ENCODE peak calls at places on chromosomes 2 and 18, in five cellular contexts. One of them, this sample, is unnamed.

GRCh38 chr2:205139822-205140612 is 542.3 kb upstream of the NRP2 start:
- DNase-seq in PC-3: no peak
- DNase-seq in colonic mucosa: no peak
- DNase-seq in foreskin fibroblast: no peak
- DNase-seq in A549: no peak
- DNase-seq in this sample: no peak

GRCh38 chr18:73407506-73407905 is 539.7 kb upstream of the NETO1 start:
- DNase-seq in A549: no peak
- DNase-seq in PC-3: no peak
- DNase-seq in colonic mucosa: no peak
- DNase-seq in foreskin fibroblast: peak
- DNase-seq in this sample: no peak

GRCh38 chr2:69134546-69134945 is 121.6 kb downstream of the ANTXR1 start:
- DNase-seq in PC-3: no peak
- DNase-seq in A549: no peak
- DNase-seq in colonic mucosa: no peak
- DNase-seq in foreskin fibroblast: peak
- DNase-seq in this sample: no peak

GRCh38 chr18:32019251-32019943 is 772 bp downstream of the RNF125 start:
- DNase-seq in foreskin fibroblast: peak
- DNase-seq in A549: peak
- DNase-seq in colonic mucosa: peak
- DNase-seq in PC-3: peak
- DNase-seq in this sample: peak

GRCh38 chr2:30266051-30266621 is 34.8 kb downstream of the LBH start:
- DNase-seq in PC-3: no peak
- DNase-seq in colonic mucosa: no peak
- DNase-seq in foreskin fibroblast: no peak
- DNase-seq in A549: no peak
- DNase-seq in this sample: no peak

GRCh38 chr2:196174424-196174823 is 3.0 kb upstream of the STK17B start:
- DNase-seq in A549: no peak
- DNase-seq in PC-3: no peak
- DNase-seq in colonic mucosa: no peak
- DNase-seq in foreskin fibroblast: no peak
- DNase-seq in this sample: no peak

GRCh38 chr18:23743733-23744333 is 54.6 kb downstream of the LAMA3 start:
- DNase-seq in PC-3: no peak
- DNase-seq in colonic mucosa: no peak
- DNase-seq in foreskin fibroblast: no peak
- DNase-seq in A549: no peak
- DNase-seq in this sample: no peak

GRCh38 chr2:126749537-126749936 is 93.6 kb downstream of the GYPC start:
- DNase-seq in PC-3: no peak
- DNase-seq in foreskin fibroblast: no peak
- DNase-seq in colonic mucosa: no peak
- DNase-seq in A549: no peak
- DNase-seq in this sample: no peak

GRCh38 chr2:8511868-8512612 is 169.8 kb upstream of the ID2 start:
- DNase-seq in PC-3: peak
- DNase-seq in foreskin fibroblast: peak
- DNase-seq in A549: no peak
- DNase-seq in colonic mucosa: no peak
- DNase-seq in this sample: no peak

GRCh38 chr2:66919286-66919685 is 477.8 kb upstream of the ETAA1 start:
- DNase-seq in colonic mucosa: no peak
- DNase-seq in A549: no peak
- DNase-seq in foreskin fibroblast: no peak
- DNase-seq in PC-3: no peak
- DNase-seq in this sample: no peak

GRCh38 chr18:7637269-7637668 is 70.2 kb downstream of the PTPRM start:
- DNase-seq in foreskin fibroblast: peak
- DNase-seq in A549: no peak
- DNase-seq in colonic mucosa: no peak
- DNase-seq in PC-3: peak
- DNase-seq in this sample: no peak

GRCh38 chr2:171858397-171858958 is 35.6 kb downstream of the SLC25A12 start:
- DNase-seq in foreskin fibroblast: peak
- DNase-seq in A549: no peak
- DNase-seq in PC-3: no peak
- DNase-seq in colonic mucosa: no peak
- DNase-seq in this sample: no peak

GRCh38 chr2:14702258-14702657 is 69.7 kb downstream of the LRATD1 start:
- DNase-seq in PC-3: no peak
- DNase-seq in foreskin fibroblast: peak
- DNase-seq in colonic mucosa: no peak
- DNase-seq in A549: no peak
- DNase-seq in this sample: no peak

GRCh38 chr2:212398316-212398715 is 140.3 kb downstream of the ERBB4 start:
- DNase-seq in PC-3: no peak
- DNase-seq in foreskin fibroblast: no peak
- DNase-seq in A549: no peak
- DNase-seq in colonic mucosa: no peak
- DNase-seq in this sample: no peak

GRCh38 chr18:79511671-79512301 is 116.1 kb downstream of the NFATC1 start:
- DNase-seq in foreskin fibroblast: no peak
- DNase-seq in colonic mucosa: no peak
- DNase-seq in PC-3: no peak
- DNase-seq in A549: no peak
- DNase-seq in this sample: no peak

GRCh38 chr18:68840554-68841263 is 42.8 kb downstream of the CCDC102B start:
- DNase-seq in colonic mucosa: no peak
- DNase-seq in A549: peak
- DNase-seq in foreskin fibroblast: peak
- DNase-seq in PC-3: peak
- DNase-seq in this sample: no peak

GRCh38 chr2:37992631-37993030 is 67.5 kb downstream of the RMDN2 start:
- DNase-seq in A549: no peak
- DNase-seq in colonic mucosa: no peak
- DNase-seq in foreskin fibroblast: no peak
- DNase-seq in PC-3: no peak
- DNase-seq in this sample: no peak

GRCh38 chr2:158619496-158619895 is 162.7 kb downstream of the PKP4 start:
- DNase-seq in foreskin fibroblast: peak
- DNase-seq in A549: no peak
- DNase-seq in colonic mucosa: no peak
- DNase-seq in PC-3: peak
- DNase-seq in this sample: no peak

GRCh38 chr18:34122724-34123334 is 101.9 kb downstream of the NOL4 start:
- DNase-seq in A549: peak
- DNase-seq in foreskin fibroblast: peak
- DNase-seq in colonic mucosa: peak
- DNase-seq in PC-3: peak
- DNase-seq in this sample: peak

GRCh38 chr2:8505311-8505920 is 176.4 kb upstream of the ID2 start:
- DNase-seq in A549: no peak
- DNase-seq in PC-3: no peak
- DNase-seq in foreskin fibroblast: no peak
- DNase-seq in colonic mucosa: no peak
- DNase-seq in this sample: no peak

GRCh38 chr2:120516323-120517314 is 170.7 kb downstream of the INHBB start:
- DNase-seq in A549: no peak
- DNase-seq in foreskin fibroblast: no peak
- DNase-seq in colonic mucosa: no peak
- DNase-seq in PC-3: no peak
- DNase-seq in this sample: no peak

GRCh38 chr2:146489386-146489785 is 1355.4 kb upstream of the ACVR2A start:
- DNase-seq in foreskin fibroblast: no peak
- DNase-seq in A549: no peak
- DNase-seq in colonic mucosa: no peak
- DNase-seq in PC-3: no peak
- DNase-seq in this sample: no peak

GRCh38 chr2:128284841-128285240 is 33.8 kb downstream of the HS6ST1 start:
- DNase-seq in PC-3: no peak
- DNase-seq in foreskin fibroblast: no peak
- DNase-seq in A549: no peak
- DNase-seq in colonic mucosa: no peak
- DNase-seq in this sample: no peak

GRCh38 chr18:79569720-79570119 is 109.9 kb upstream of the CTDP1 start:
- DNase-seq in foreskin fibroblast: no peak
- DNase-seq in PC-3: no peak
- DNase-seq in colonic mucosa: peak
- DNase-seq in A549: no peak
- DNase-seq in this sample: no peak

GRCh38 chr2:26694001-26694400 is 1.5 kb downstream of the KCNK3 start:
- DNase-seq in foreskin fibroblast: no peak
- DNase-seq in A549: no peak
- DNase-seq in PC-3: no peak
- DNase-seq in colonic mucosa: no peak
- DNase-seq in this sample: no peak

GRCh38 chr2:26693287-26693849 is 846 bp downstream of the KCNK3 start:
- DNase-seq in PC-3: no peak
- DNase-seq in foreskin fibroblast: no peak
- DNase-seq in A549: no peak
- DNase-seq in colonic mucosa: no peak
- DNase-seq in this sample: no peak

GRCh38 chr2:26691140-26691539 is 1.4 kb upstream of the KCNK3 start:
- DNase-seq in foreskin fibroblast: no peak
- DNase-seq in A549: no peak
- DNase-seq in PC-3: no peak
- DNase-seq in colonic mucosa: no peak
- DNase-seq in this sample: no peak

GRCh38 chr2:26692814-26693286 is 328 bp downstream of the KCNK3 start:
- DNase-seq in colonic mucosa: no peak
- DNase-seq in PC-3: no peak
- DNase-seq in foreskin fibroblast: peak
- DNase-seq in A549: no peak
- DNase-seq in this sample: no peak

GRCh38 chr2:26691881-26692813 is at the start of gene KCNK3:
- DNase-seq in A549: peak
- DNase-seq in PC-3: no peak
- DNase-seq in foreskin fibroblast: peak
- DNase-seq in colonic mucosa: peak
- DNase-seq in this sample: peak
- TF ChIP-seq CTCF in A549: no peak
- TF ChIP-seq CTCF in PC-3: no peak
- TF ChIP-seq CTCF in foreskin fibroblast: no peak
- TF ChIP-seq CTCF in colonic mucosa: no peak
- TF ChIP-seq CTCF in this sample: no peak

GRCh38 chr2:200864206-200864976 is at the start of gene CLK1:
- DNase-seq in A549: peak
- DNase-seq in colonic mucosa: peak
- DNase-seq in foreskin fibroblast: peak
- DNase-seq in PC-3: peak
- DNase-seq in this sample: peak

GRCh38 chr2:200873561-200873960 is 9.1 kb upstream of the CLK1 start:
- DNase-seq in foreskin fibroblast: no peak
- DNase-seq in A549: no peak
- DNase-seq in colonic mucosa: no peak
- DNase-seq in PC-3: no peak
- DNase-seq in this sample: no peak

GRCh38 chr2:200871151-200871550 is 6.7 kb upstream of the CLK1 start:
- DNase-seq in foreskin fibroblast: peak
- DNase-seq in A549: no peak
- DNase-seq in colonic mucosa: no peak
- DNase-seq in PC-3: no peak
- DNase-seq in this sample: no peak

GRCh38 chr2:200865736-200865995 is 1.2 kb upstream of the CLK1 start:
- DNase-seq in PC-3: no peak
- DNase-seq in A549: no peak
- DNase-seq in foreskin fibroblast: no peak
- DNase-seq in colonic mucosa: no peak
- DNase-seq in this sample: no peak

DNA sequence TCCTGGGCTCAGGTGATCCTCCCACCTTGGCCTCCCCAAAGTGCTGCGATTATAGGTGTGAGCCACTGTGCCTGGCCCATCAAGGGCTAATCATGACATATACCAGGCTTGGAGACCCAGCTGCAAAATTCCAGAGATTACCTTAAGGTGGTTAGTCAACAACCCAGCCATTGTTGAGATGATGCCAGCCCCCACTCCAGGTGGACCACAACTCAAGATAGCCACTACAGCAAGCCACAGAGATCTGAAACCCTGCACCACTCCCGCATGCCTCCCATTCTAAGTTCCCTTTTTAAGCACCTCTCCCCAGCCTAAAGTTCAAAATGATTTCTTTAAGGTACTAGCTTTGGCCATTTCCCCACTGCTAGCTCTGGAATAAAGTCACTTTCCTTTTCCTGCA is 4.6 kb upstream of the CLK1 start:
- DNase-seq in A549: no peak
- DNase-seq in PC-3: no peak
- DNase-seq in colonic mucosa: no peak
- DNase-seq in foreskin fibroblast: no peak
- DNase-seq in this sample: no peak
- TF ChIP-seq CTCF in A549: no peak
- TF ChIP-seq CTCF in PC-3: no peak
- TF ChIP-seq CTCF in colonic mucosa: no peak
- TF ChIP-seq CTCF in foreskin fibroblast: no peak
- TF ChIP-seq CTCF in this sample: no peak

DNA sequence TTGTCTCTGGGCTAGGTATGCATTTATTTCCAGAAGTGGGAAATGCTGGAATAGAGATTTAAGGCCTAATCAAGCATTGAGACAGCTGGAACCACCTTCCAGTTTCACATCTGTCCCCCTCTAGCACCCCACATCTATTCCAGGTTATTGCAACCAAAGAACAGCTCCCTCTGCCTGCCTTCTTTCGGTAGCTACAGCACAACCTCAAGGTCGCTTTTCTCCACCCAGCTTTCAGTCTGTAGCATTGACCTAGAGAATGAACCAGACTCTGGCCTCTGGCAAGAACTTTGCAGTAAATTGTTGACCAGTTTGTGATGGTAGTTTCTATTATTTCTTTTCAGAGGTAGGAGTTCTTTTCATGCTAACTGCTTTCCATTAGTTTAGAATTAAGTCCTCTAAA is 484.2 kb downstream of the DLGAP1 start:
- DNase-seq in A549: no peak
- DNase-seq in PC-3: no peak
- DNase-seq in foreskin fibroblast: no peak
- DNase-seq in colonic mucosa: no peak
- DNase-seq in this sample: no peak
- TF ChIP-seq CTCF in A549: no peak
- TF ChIP-seq CTCF in PC-3: no peak
- TF ChIP-seq CTCF in foreskin fibroblast: peak
- TF ChIP-seq CTCF in colonic mucosa: no peak
- TF ChIP-seq CTCF in this sample: no peak

GRCh38 chr2:113234721-113235346 is 43.9 kb downstream of the PAX8 start:
- DNase-seq in foreskin fibroblast: peak
- DNase-seq in A549: no peak
- DNase-seq in PC-3: no peak
- DNase-seq in colonic mucosa: no peak
- DNase-seq in this sample: no peak

GRCh38 chr2:113236367-113237159 is 42.2 kb downstream of the PAX8 start:
- DNase-seq in foreskin fibroblast: no peak
- DNase-seq in A549: no peak
- DNase-seq in colonic mucosa: no peak
- DNase-seq in PC-3: no peak
- DNase-seq in this sample: no peak

GRCh38 chr2:113232730-113233129 is 46.0 kb downstream of the PAX8 start:
- DNase-seq in A549: no peak
- DNase-seq in colonic mucosa: no peak
- DNase-seq in foreskin fibroblast: no peak
- DNase-seq in PC-3: no peak
- DNase-seq in this sample: no peak

GRCh38 chr2:113232123-113232522 is 46.6 kb downstream of the PAX8 start:
- DNase-seq in A549: no peak
- DNase-seq in colonic mucosa: no peak
- DNase-seq in PC-3: no peak
- DNase-seq in foreskin fibroblast: no peak
- DNase-seq in this sample: no peak

GRCh38 chr2:113233593-113234550 is 44.8 kb downstream of the PAX8 start:
- DNase-seq in PC-3: no peak
- DNase-seq in A549: peak
- DNase-seq in foreskin fibroblast: peak
- DNase-seq in colonic mucosa: no peak
- DNase-seq in this sample: no peak
- TF ChIP-seq CTCF in PC-3: no peak
- TF ChIP-seq CTCF in A549: no peak
- TF ChIP-seq CTCF in foreskin fibroblast: no peak
- TF ChIP-seq CTCF in colonic mucosa: no peak
- TF ChIP-seq CTCF in this sample: no peak